ENCODE peak calls at places on chromosomes 12 and 14, in five cellular contexts. D is NCI-H2081; N is AG08396; L is stimulated activated CD8-positive, alpha-beta memory T cell treated with anti-CD3 and anti-CD28 coated beads, Interleukin-4, amount 100 ng/mL, for 48 hours; E is right lobe of liver. X is an unnamed sample.
A peak's percentile ranks its signal among the peaks of the same experiment; 100 is the strongest.

GRCh38 chr14:101926085-101926484 is 38.3 kb upstream of the DYNC1H1 start:
- DNase-seq in N (no peak), L (no peak), D (no peak), E (no peak), X (no peak)

GRCh38 chr12:93847517-93848452 is 170.6 kb downstream of the CRADD start:
- DNase-seq in L (no peak), D (no peak), E (no peak), N (no peak), X (no peak)

GRCh38 chr14:73723799-73724621 is 9.8 kb upstream of the PNMA1 start:
- DNase-seq in N (peak; percentile 92), D (no peak), L (no peak), E (peak; percentile 88), X (peak; percentile 92)

GRCh38 chr14:63006515-63006914 is 38.7 kb downstream of the KCNH5 start:
- DNase-seq in N (no peak), D (peak; percentile 30), L (no peak), E (no peak), X (no peak)

GRCh38 chr12:46774011-46774633 is 51.7 kb downstream of the SLC38A4 start:
- DNase-seq in L (no peak), N (peak; percentile 8), E (no peak), D (no peak), X (peak; percentile 27)

GRCh38 chr14:22995889-22996611 is 13.7 kb upstream of the AJUBA start:
- DNase-seq in D (no peak), N (no peak), E (no peak), L (no peak), X (no peak)

GRCh38 chr14:32524609-32525391 is 195.7 kb downstream of the AKAP6 start:
- DNase-seq in N (peak; percentile 8), E (no peak), L (no peak), D (no peak), X (peak; percentile 22)

GRCh38 chr12:28866715-28867503 is 282.2 kb upstream of the FAR2 start:
- DNase-seq in N (no peak), E (no peak), L (no peak), D (no peak), X (no peak)

GRCh38 chr12:115343008-115343407 is 659.0 kb upstream of the TBX3 start:
- DNase-seq in N (no peak), E (no peak), L (no peak), D (no peak), X (no peak)

X was measured in H4.